ENCODE peak calls at places on chromosome 9, in ten cellular contexts. F, C, J, M, E, U, X, B, D and R are unnamed samples.
A peak's percentile ranks its signal among the peaks of the same experiment; 100 is the strongest.

GRCh38 chr9:117548556-117548955 is 133.7 kb upstream of the ASTN2 start:
- DNase-seq in F (no peak), C (no peak), J (no peak), M (no peak), E (no peak), U (no peak), X (no peak), B (no peak), D (no peak), R (no peak)

GRCh38 chr9:77679696-77680359 is 31.7 kb upstream of the GNA14 start:
- DNase-seq in F (no peak), C (no peak), J (no peak), M (no peak), E (no peak), U (no peak), X (no peak), B (no peak), D (peak; percentile 37), R (no peak)

GRCh38 chr9:78064075-78064474 is 32.5 kb upstream of the GNAQ start:
- DNase-seq in F (no peak), C (no peak), J (no peak), M (no peak), E (no peak), U (no peak), X (no peak), B (no peak), D (peak; percentile 19), R (no peak)

GRCh38 chr9:13278368-13279246 is 885 bp downstream of the MPDZ start:
- DNase-seq in F (peak; percentile 74), C (no peak), J (no peak), M (no peak), E (peak; percentile 72), U (peak; percentile 47), X (peak; percentile 83), B (peak; percentile 71), D (peak; percentile 87), R (no peak)

GRCh38 chr9:88949425-88949824 is 41.8 kb upstream of the S1PR3 start:
- DNase-seq in F (peak; percentile 52), C (no peak), J (no peak), M (no peak), E (peak; percentile 52), U (no peak), X (no peak), B (peak; percentile 26), D (peak; percentile 78), R (no peak)

GRCh38 chr9:108360304-108360703 is 495.5 kb downstream of the ACTL7B start:
- DNase-seq in F (no peak), C (no peak), J (no peak), M (no peak), E (no peak), U (no peak), X (no peak), B (no peak), D (no peak), R (no peak)

GRCh38 chr9:124284940-124285441 is 27.2 kb downstream of the NEK6 start:
- DNase-seq in F (peak; percentile 50), C (no peak), J (no peak), M (no peak), E (no peak), U (no peak), X (no peak), B (no peak), D (peak; percentile 64), R (no peak)

GRCh38 chr9:92770005-92770995 is 5.7 kb upstream of the BICD2 start:
- DNase-seq in F (no peak), C (peak; percentile 77), J (no peak), M (peak; percentile 10), E (no peak), U (peak; percentile 5), X (peak; percentile 79), B (no peak), D (peak; percentile 38), R (no peak)

GRCh38 chr9:4742246-4742645 is 1.2 kb upstream of the AK3 start:
- DNase-seq in F (no peak), C (no peak), J (no peak), M (no peak), E (no peak), U (no peak), X (no peak), B (no peak), D (no peak), R (no peak)

GRCh38 chr9:32430720-32431119 is 46.3 kb downstream of the ACO1 start:
- DNase-seq in F (peak; percentile 73), C (no peak), J (no peak), M (no peak), E (peak; percentile 35), U (no peak), X (no peak), B (no peak), D (peak; percentile 66), R (no peak)

GRCh38 chr9:27679338-27679737 is 106.1 kb upstream of the C9orf72 start:
- DNase-seq in F (no peak), C (no peak), J (no peak), M (no peak), E (no peak), U (no peak), X (no peak), B (no peak), D (no peak), R (no peak)

GRCh38 chr9:36566813-36567217 is 5.9 kb upstream of the MELK start:
- DNase-seq in F (peak; percentile 25), C (no peak), J (no peak), M (no peak), E (peak; percentile 21), U (no peak), X (no peak), B (peak; percentile 50), D (peak; percentile 28), R (no peak)

GRCh38 chr9:13279284-13280162 is at the start of gene MPDZ:
- DNase-seq in F (peak; percentile 66), C (no peak), J (no peak), M (no peak), E (peak; percentile 74), U (peak; percentile 75), X (peak; percentile 88), B (peak; percentile 77), D (peak; percentile 82), R (no peak)

GRCh38 chr9:115261656-115262081 is 143.7 kb upstream of the TNC start:
- DNase-seq in F (peak; percentile 63), C (no peak), J (no peak), M (no peak), E (peak; percentile 18), U (no peak), X (no peak), B (peak; percentile 57), D (no peak), R (no peak)

GRCh38 chr9:34884732-34885131 is 73.4 kb upstream of the PHF24 start:
- DNase-seq in F (no peak), C (no peak), J (no peak), M (no peak), E (no peak), U (no peak), X (no peak), B (no peak), D (no peak), R (no peak)

GRCh38 chr9:34606908-34607307 is 5.0 kb downstream of the RPP25L start:
- DNase-seq in F (no peak), C (no peak), J (no peak), M (no peak), E (no peak), U (no peak), X (no peak), B (no peak), D (no peak), R (no peak)

GRCh38 chr9:16013366-16013765 is 460.5 kb downstream of the CCDC171 start:
- DNase-seq in F (no peak), C (no peak), J (no peak), M (no peak), E (no peak), U (no peak), X (no peak), B (no peak), D (no peak), R (no peak)
- H3K9me3 ChIP-seq in F (peaks cover 6% of the 10 kb centered on the region), C (no peaks in the 10 kb centered on the region), J (peaks cover 3% of the 10 kb centered on the region), M (no peaks in the 10 kb centered on the region), E (peaks cover 2% of the 10 kb centered on the region), U (no peaks in the 10 kb centered on the region), X (peaks cover 10% of the 10 kb centered on the region), B (peaks cover 21% of the 10 kb centered on the region), D (no peaks in the 10 kb centered on the region), R (no peaks in the 10 kb centered on the region)

GRCh38 chr9:23343226-23343625 is 482.8 kb downstream of the ELAVL2 start:
- DNase-seq in F (no peak), C (no peak), J (no peak), M (no peak), E (no peak), U (no peak), X (no peak), B (no peak), D (peak; percentile 14), R (no peak)
- H3K9me3 ChIP-seq in F (no peaks in the 10 kb centered on the region), C (no peaks in the 10 kb centered on the region), J (peaks cover 11% of the 10 kb centered on the region), M (peaks cover 3% of the 10 kb centered on the region), E (no peaks in the 10 kb centered on the region), U (no peaks in the 10 kb centered on the region), X (no peaks in the 10 kb centered on the region), B (no peaks in the 10 kb centered on the region), D (no peaks in the 10 kb centered on the region), R (peaks cover 4% of the 10 kb centered on the region)

GRCh38 chr9:129513282-129513681 is 107.6 kb downstream of the C9orf50 start:
- DNase-seq in F (no peak), C (no peak), J (no peak), M (no peak), E (no peak), U (no peak), X (no peak), B (peak; percentile 44), D (no peak), R (no peak)
- H3K9me3 ChIP-seq in F (peaks cover 55% of the 10 kb centered on the region), C (no peaks in the 10 kb centered on the region), J (peaks cover 49% of the 10 kb centered on the region), M (peaks cover 27% of the 10 kb centered on the region), E (peaks cover 27% of the 10 kb centered on the region), U (no peaks in the 10 kb centered on the region), X (peaks cover 42% of the 10 kb centered on the region), B (peaks cover 80% of the 10 kb centered on the region), D (no peaks in the 10 kb centered on the region), R (no peaks in the 10 kb centered on the region)

DNA sequence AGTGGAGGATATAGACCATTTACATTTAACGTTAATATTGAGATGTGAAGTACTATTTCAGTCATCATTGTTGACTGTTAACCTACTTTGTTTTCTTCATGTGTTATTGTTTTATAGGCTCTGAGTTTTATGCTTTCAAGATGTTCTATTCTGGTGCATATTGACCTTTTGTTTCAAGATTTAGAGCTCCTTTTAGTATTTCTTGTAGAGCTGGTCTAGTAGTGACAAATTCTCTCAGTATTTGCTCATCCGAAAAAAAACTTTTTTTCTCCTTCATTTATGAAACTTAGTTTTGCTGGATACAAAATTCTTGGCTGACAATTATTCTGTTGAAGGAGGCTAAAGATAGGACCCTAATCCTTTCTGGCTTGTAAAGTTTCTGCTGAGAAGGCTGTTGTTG is 91.3 kb downstream of the INVS start:
- DNase-seq in F (no peak), C (no peak), J (no peak), M (no peak), E (no peak), U (no peak), X (no peak), B (peak; percentile 14), D (no peak), R (no peak)
- H3K9me3 ChIP-seq in F (peaks cover 10% of the 10 kb centered on the region), C (no peaks in the 10 kb centered on the region), J (no peaks in the 10 kb centered on the region), M (peaks cover 31% of the 10 kb centered on the region), E (no peaks in the 10 kb centered on the region), U (no peaks in the 10 kb centered on the region), X (peaks cover 36% of the 10 kb centered on the region), B (peaks cover 26% of the 10 kb centered on the region), D (no peaks in the 10 kb centered on the region), R (peaks cover 11% of the 10 kb centered on the region)